ENCODE peak calls at places on chromosomes 2 and 18, in ten cellular contexts. U, T, W, M, I, J, P, L, G and C are unnamed samples. For H3K36me3, the result is how much of the 10 kb centered on the place peaks cover.

GRCh38 chr18:13527256-13527655 is 199.1 kb downstream of the FAM210A start:
- DNase-seq in U (no peak), T (no peak), W (no peak), M (no peak), I (no peak), J (no peak), P (no peak), L (no peak), G (no peak), C (no peak)

GRCh38 chr2:122191331-122191730 is 435.9 kb downstream of the TSN start:
- DNase-seq in U (peak), T (peak), W (no peak), M (no peak), I (no peak), J (peak), P (no peak), L (peak), G (no peak), C (peak)

GRCh38 chr2:131050896-131051295 is 42.4 kb downstream of the FAM168B start:
- DNase-seq in U (no peak), T (no peak), W (no peak), M (no peak), I (no peak), J (no peak), P (no peak), L (no peak), G (no peak), C (no peak)

GRCh38 chr2:111117666-111118454 is 2.9 kb upstream of the BCL2L11 start:
- DNase-seq in U (no peak), T (peak), W (peak), M (no peak), I (peak), J (no peak), P (peak), L (peak), G (peak), C (peak)

GRCh38 chr2:165357758-165358157 is 111.7 kb upstream of the CSRNP3 start:
- DNase-seq in U (no peak), T (peak), W (no peak), M (no peak), I (peak), J (no peak), P (no peak), L (peak), G (no peak), C (peak)

GRCh38 chr18:77071711-77072292 is 60.8 kb downstream of the MBP start:
- DNase-seq in U (no peak), T (peak), W (no peak), M (no peak), I (peak), J (no peak), P (peak), L (peak), G (no peak), C (no peak)

GRCh38 chr2:187500585-187501359 is 52.7 kb upstream of the CALCRL start:
- DNase-seq in U (peak), T (peak), W (no peak), M (no peak), I (peak), J (no peak), P (no peak), L (peak), G (no peak), C (no peak)

GRCh38 chr2:102101097-102101843 is 41.3 kb upstream of the IL1R1 start:
- DNase-seq in U (no peak), T (no peak), W (no peak), M (no peak), I (no peak), J (no peak), P (no peak), L (no peak), G (no peak), C (no peak)

GRCh38 chr2:63796796-63797195 is 44.9 kb upstream of the UGP2 start:
- DNase-seq in U (no peak), T (no peak), W (no peak), M (no peak), I (no peak), J (no peak), P (no peak), L (no peak), G (no peak), C (no peak)

GRCh38 chr2:22999951-23000350 is 385.0 kb upstream of the KLHL29 start:
- DNase-seq in U (no peak), T (no peak), W (no peak), M (no peak), I (no peak), J (no peak), P (no peak), L (peak), G (no peak), C (no peak)

DNA sequence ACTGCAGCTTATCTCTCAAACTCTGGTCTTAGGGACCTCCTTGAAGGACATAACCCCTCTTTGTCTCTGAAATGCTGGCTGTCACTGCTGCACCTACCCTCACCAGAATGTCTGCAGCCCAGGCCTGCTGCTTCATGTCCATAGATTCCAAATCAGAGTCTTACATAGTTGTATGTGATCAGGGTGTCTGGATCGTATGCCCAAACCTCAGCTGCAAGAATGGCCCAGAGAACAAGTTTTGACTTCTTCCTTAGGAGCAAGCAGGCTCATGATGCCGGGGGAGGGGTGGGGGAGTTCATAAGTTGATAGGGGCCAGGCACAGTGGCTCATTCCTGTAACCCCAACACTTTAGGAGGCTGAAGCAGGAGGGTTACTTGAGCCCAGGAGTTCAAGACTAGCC is 55.8 kb upstream of the RMDN2 start:
- DNase-seq in U (no peak), T (no peak), W (no peak), M (no peak), I (no peak), J (no peak), P (no peak), L (no peak), G (no peak), C (no peak)
- H3K27ac ChIP-seq in U (no peak), T (no peak), W (no peak), M (no peak), I (no peak), J (no peak), P (peak), L (no peak), G (no peak), C (no peak)

DNA sequence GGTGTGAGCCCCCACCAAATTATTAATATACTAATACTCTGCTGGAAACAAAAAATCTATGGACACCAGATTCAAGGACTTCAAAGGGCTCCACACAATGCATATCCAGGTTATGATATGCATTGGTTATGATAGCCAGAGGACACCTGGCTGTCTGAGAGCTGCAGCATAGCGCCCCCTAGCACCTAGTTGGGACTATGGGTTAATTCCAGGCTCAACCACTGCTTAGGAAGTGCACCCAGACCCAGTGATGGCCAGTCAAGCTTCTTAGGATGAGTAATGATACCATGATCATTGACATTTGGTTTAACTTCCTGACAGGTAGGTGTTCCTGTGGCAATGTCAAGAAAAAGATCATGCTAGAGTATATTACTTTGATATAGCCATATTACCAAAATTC is 3.8 kb upstream of the FRZB start:
- DNase-seq in U (peak), T (no peak), W (no peak), M (no peak), I (no peak), J (peak), P (peak), L (no peak), G (no peak), C (no peak)
- TF ChIP-seq CTCF in U (no peak), T (peak), W (no peak), M (no peak), I (no peak), J (peak), P (no peak), L (peak), G (no peak), C (peak)

GRCh38 chr2:70985956-70986355 is 7.5 kb downstream of the ANKRD53 start:
- DNase-seq in U (no peak), T (no peak), W (no peak), M (no peak), I (no peak), J (no peak), P (no peak), L (no peak), G (no peak), C (no peak)

GRCh38 chr2:70986499-70987189 is 8.0 kb downstream of the TEX261 start:
- DNase-seq in U (no peak), T (no peak), W (no peak), M (no peak), I (no peak), J (no peak), P (no peak), L (no peak), G (no peak), C (no peak)

GRCh38 chr2:70984228-70984575 is 5.8 kb downstream of the ANKRD53 start:
- DNase-seq in U (no peak), T (no peak), W (no peak), M (no peak), I (no peak), J (no peak), P (no peak), L (no peak), G (no peak), C (no peak)

GRCh38 chr2:70984576-70985282 is 6.3 kb downstream of the ANKRD53 start:
- DNase-seq in U (peak), T (peak), W (peak), M (no peak), I (peak), J (peak), P (peak), L (no peak), G (peak), C (peak)

GRCh38 chr2:70985283-70985688 is 6.9 kb downstream of the ANKRD53 start:
- DNase-seq in U (no peak), T (no peak), W (no peak), M (no peak), I (no peak), J (no peak), P (no peak), L (no peak), G (no peak), C (no peak)
- H3K36me3 ChIP-seq in U (under half), T (under half), W (under half), M (under half), I (under half), J (under half), P (half or more), L (under half), G (under half), C (under half)

GRCh38 chr2:191217580-191217979 is 27.6 kb upstream of the MYO1B start:
- DNase-seq in U (no peak), T (peak), W (no peak), M (no peak), I (peak), J (no peak), P (no peak), L (peak), G (no peak), C (peak)
- H3K27ac ChIP-seq in U (no peak), T (no peak), W (no peak), M (no peak), I (no peak), J (no peak), P (no peak), L (peak), G (no peak), C (peak)

GRCh38 chr2:79935046-79935729 is 369.4 kb downstream of the LRRTM1 start:
- DNase-seq in U (no peak), T (no peak), W (no peak), M (no peak), I (no peak), J (no peak), P (no peak), L (no peak), G (no peak), C (no peak)

GRCh38 chr2:79938648-79939047 is 365.9 kb downstream of the LRRTM1 start:
- DNase-seq in U (no peak), T (no peak), W (no peak), M (no peak), I (no peak), J (no peak), P (no peak), L (no peak), G (no peak), C (no peak)

GRCh38 chr2:79936715-79937114 is 367.8 kb downstream of the LRRTM1 start:
- DNase-seq in U (no peak), T (no peak), W (no peak), M (no peak), I (no peak), J (no peak), P (no peak), L (no peak), G (no peak), C (no peak)

GRCh38 chr2:79940366-79940765 is 364.2 kb downstream of the LRRTM1 start:
- DNase-seq in U (no peak), T (no peak), W (no peak), M (no peak), I (no peak), J (no peak), P (no peak), L (no peak), G (no peak), C (no peak)

DNA sequence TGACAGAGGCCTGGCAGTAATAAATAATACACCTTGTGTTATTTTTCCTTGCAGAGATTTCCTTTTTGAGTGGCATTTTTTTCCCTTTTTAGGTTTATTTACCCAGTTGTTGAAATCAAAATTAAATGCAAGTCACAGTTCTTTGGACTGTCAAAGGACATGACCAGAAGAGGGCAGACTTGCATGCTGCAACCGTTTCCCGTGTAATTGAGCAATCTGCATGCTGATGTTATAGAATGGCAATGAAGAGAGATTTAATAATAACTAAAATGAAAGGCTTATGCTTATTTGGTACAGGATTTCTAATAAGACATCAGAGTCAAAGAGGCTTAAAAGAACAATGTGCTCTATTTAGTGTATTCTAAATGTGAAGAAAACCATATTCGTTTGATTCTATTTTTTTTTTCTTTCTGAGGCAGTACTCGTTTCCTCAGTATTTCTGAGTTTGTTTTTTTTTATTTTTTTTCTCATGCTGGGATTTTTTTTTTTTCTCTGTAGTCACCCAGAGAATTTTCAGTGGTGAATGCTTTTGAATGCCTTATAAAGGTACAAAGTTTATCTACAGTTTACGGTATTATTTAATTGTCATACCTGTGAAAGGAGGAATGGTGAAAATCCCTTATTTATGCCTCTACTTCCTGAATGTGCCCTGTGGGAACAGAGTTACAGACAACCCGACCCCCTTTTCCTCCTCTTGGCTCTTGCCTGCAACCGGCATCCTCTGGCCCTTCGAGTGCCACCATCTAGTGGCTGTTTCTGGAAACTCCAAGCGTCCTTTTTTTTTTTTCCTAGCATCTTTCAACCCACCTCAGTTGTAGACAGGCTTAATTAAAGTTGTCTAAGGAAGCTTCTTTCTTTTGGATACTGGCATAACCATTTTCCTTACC is 368.5 kb downstream of the LRRTM1 start:
- DNase-seq in U (no peak), T (peak), W (peak), M (no peak), I (peak), J (peak), P (peak), L (peak), G (no peak), C (peak)
- TF ChIP-seq CTCF in U (peak), T (peak), W (peak), M (no peak), I (peak), J (peak), P (no peak), L (peak), G (no peak), C (peak)